ENCODE peak calls at places on chromosomes 12 and 14, in six cellular contexts. Z, E, B, K, J and G are unnamed samples.

GRCh38 chr12:33926095-33926494 is 96.2 kb upstream of the ALG10 start:
- DNase-seq in Z (no peak), E (no peak), B (no peak), K (no peak), J (no peak), G (no peak)

GRCh38 chr12:86521870-86522269 is 265.7 kb upstream of the MGAT4C start:
- DNase-seq in Z (no peak), E (no peak), B (no peak), K (no peak), J (no peak), G (no peak)

GRCh38 chr14:105090493-105091334 is 25.5 kb upstream of the GPR132 start:
- DNase-seq in Z (peak; percentile 92), E (peak; percentile 78), B (peak; percentile 90), K (peak; percentile 81), J (peak; percentile 70), G (no peak)

GRCh38 chr12:100168562-100168961 is 25.9 kb upstream of the BLTP3B start:
- DNase-seq in Z (no peak), E (no peak), B (no peak), K (no peak), J (no peak), G (no peak)

GRCh38 chr14:38290601-38291190 is 34.8 kb upstream of the CLEC14A start:
- DNase-seq in Z (peak; percentile 17), E (no peak), B (no peak), K (peak; percentile 17), J (peak; percentile 85), G (no peak)

GRCh38 chr12:79911889-79912656 is 22.8 kb downstream of the PPP1R12A start:
- DNase-seq in Z (no peak), E (no peak), B (no peak), K (no peak), J (peak; percentile 45), G (no peak)

GRCh38 chr12:79681008-79681590 is 9.7 kb downstream of the PAWR start:
- DNase-seq in Z (no peak), E (no peak), B (no peak), K (no peak), J (peak; percentile 71), G (no peak)

GRCh38 chr12:6606331-6607131 is 648 bp downstream of the CHD4 start:
- DNase-seq in Z (peak; percentile 78), E (peak; percentile 62), B (peak; percentile 59), K (peak; percentile 81), J (peak; percentile 9), G (no peak)

GRCh38 chr12:52349196-52349595 is 18.1 kb downstream of the KRT85 start:
- DNase-seq in Z (no peak), E (no peak), B (no peak), K (no peak), J (no peak), G (no peak)

GRCh38 chr14:97290977-97291376 is 493.8 kb downstream of the VRK1 start:
- DNase-seq in Z (no peak), E (no peak), B (no peak), K (no peak), J (no peak), G (no peak)

GRCh38 chr12:26298785-26299621 is 103.6 kb downstream of the SSPN start:
- DNase-seq in Z (peak; percentile 41), E (peak; percentile 64), B (no peak), K (no peak), J (peak; percentile 89), G (no peak)

GRCh38 chr12:96648941-96649340 is 159.6 kb downstream of the CFAP54 start:
- DNase-seq in Z (no peak), E (no peak), B (no peak), K (no peak), J (no peak), G (no peak)

GRCh38 chr12:104740668-104741067 is 217.4 kb downstream of the SLC41A2 start:
- DNase-seq in Z (no peak), E (no peak), B (no peak), K (no peak), J (no peak), G (no peak)

GRCh38 chr14:71725802-71726638 is 206.2 kb upstream of the RGS6 start:
- DNase-seq in Z (peak; percentile 37), E (no peak), B (no peak), K (no peak), J (peak; percentile 80), G (no peak)

GRCh38 chr12:88063375-88063774 is 34.2 kb upstream of the C12orf50 start:
- DNase-seq in Z (no peak), E (no peak), B (no peak), K (no peak), J (peak; percentile 22), G (no peak)

GRCh38 chr12:104181313-104181712 is 34.3 kb upstream of the TXNRD1 start:
- DNase-seq in Z (no peak), E (no peak), B (no peak), K (no peak), J (peak; percentile 42), G (no peak)

GRCh38 chr12:108340037-108340436 is 926 bp upstream of the CMKLR1 start:
- DNase-seq in Z (no peak), E (no peak), B (no peak), K (no peak), J (no peak), G (no peak)

GRCh38 chr12:67082221-67082620 is 186.9 kb upstream of the CAND1 start:
- DNase-seq in Z (no peak), E (no peak), B (no peak), K (no peak), J (no peak), G (no peak)

GRCh38 chr12:67088401-67089118 is 180.6 kb upstream of the CAND1 start:
- DNase-seq in Z (peak; percentile 12), E (no peak), B (no peak), K (no peak), J (no peak), G (no peak)

GRCh38 chr12:67086116-67086515 is 183.0 kb upstream of the CAND1 start:
- DNase-seq in Z (no peak), E (no peak), B (no peak), K (no peak), J (no peak), G (no peak)

GRCh38 chr12:67080637-67081036 is 188.5 kb upstream of the CAND1 start:
- DNase-seq in Z (no peak), E (no peak), B (no peak), K (no peak), J (no peak), G (no peak)

DNA sequence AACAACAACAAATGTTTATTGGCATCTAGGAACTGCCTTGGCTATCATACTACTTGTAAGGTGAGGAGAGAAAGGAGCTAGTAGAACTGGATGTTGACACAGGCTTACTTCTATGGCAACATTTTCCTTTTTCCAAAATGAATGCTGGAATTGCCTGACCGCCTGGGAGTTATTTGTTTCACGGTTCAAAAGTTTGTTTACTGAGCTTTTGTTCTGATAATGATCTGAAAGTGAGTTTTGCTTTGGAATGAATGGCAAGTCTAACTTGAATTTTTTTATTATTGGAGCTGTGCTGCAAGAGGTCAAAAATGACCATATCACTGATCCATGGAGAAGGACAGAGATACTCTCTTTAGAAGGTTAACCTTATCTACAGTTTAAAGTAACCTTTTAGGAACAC is 183.5 kb upstream of the CAND1 start:
- DNase-seq in Z (no peak), E (no peak), B (no peak), K (no peak), J (no peak), G (no peak)
- TF ChIP-seq CTCF in Z (no peak), E (no peak), B (no peak), K (no peak), J (no peak), G (no peak)

DNA sequence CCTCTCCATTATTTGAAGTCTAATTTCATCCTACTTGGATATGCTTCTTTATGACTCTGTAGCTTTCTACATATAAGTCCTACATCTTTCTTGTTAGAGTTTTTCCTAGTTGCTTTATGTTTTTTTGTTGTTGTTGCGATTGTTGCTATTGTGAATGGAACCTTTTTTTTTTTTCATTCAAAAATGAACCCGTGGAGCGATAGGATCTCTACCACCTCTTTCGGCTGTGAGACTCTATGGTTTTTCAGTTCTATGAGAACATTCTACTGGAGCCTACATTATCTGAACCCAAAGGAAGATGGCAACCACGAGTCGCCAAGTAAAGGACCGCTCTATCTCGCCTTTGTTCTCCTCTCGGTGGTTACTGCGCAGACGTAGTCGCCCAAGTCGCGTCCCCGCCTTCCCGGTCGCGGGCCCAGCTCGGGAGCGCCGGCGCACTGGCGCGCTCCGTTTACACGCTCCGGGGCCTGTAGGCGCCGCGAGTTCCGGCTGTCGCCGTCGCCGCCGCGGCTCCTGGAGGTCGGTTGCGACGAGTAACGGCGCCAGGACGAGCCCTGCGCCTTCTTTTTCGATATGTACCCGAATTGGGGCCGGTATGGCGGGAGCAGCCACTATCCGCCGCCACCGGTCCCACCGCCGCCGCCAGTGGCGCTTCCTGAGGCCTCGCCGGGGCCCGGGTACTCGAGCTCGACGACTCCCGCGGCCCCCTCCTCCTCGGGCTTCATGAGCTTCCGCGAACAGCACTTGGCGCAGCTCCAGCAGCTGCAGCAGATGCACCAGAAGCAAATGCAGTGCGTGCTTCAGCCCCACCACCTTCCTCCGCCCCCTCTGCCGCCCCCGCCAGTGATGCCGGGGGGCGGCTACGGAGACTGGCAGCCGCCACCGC is at the start of gene YLPM1:
- DNase-seq in Z (peak; percentile 97), E (peak; percentile 91), B (peak; percentile 94), K (peak; percentile 92), J (peak; percentile 98), G (peak; percentile 95)
- TF ChIP-seq CTCF in Z (peak; percentile 61), E (peak; percentile 56), B (peak; percentile 78), K (peak; percentile 41), J (peak; percentile 61), G (peak; percentile 79)

DNA sequence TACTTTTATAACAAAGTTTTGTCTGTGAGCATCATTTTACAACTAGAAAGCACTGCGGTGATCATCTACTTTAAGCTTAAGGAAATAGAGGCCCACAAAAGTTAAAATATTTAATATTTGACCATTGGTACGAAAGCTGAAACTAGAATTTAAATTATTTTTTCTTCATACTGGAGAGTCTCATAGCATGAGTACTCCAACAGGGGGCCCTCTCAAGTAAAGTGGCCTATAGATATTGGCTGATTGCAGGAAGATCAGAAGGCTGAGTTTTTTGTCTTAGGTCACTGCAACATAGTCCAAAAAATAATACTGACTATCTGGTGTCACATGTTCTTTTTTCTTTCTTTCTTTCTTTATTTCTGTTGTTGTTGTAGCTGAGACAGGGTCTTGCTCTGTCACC is 75.3 kb upstream of the ZDHHC17 start:
- DNase-seq in Z (no peak), E (no peak), B (no peak), K (no peak), J (no peak), G (no peak)
- TF ChIP-seq CTCF in Z (peak; percentile 30), E (no peak), B (no peak), K (no peak), J (peak; percentile 36), G (peak; percentile 73)

GRCh38 chr12:17971850-17972249 is 118.1 kb downstream of the RERGL start:
- DNase-seq in Z (no peak), E (no peak), B (no peak), K (no peak), J (peak; percentile 9), G (no peak)
- TF ChIP-seq CTCF in Z (no peak), E (no peak), B (no peak), K (no peak), J (no peak), G (no peak)

DNA sequence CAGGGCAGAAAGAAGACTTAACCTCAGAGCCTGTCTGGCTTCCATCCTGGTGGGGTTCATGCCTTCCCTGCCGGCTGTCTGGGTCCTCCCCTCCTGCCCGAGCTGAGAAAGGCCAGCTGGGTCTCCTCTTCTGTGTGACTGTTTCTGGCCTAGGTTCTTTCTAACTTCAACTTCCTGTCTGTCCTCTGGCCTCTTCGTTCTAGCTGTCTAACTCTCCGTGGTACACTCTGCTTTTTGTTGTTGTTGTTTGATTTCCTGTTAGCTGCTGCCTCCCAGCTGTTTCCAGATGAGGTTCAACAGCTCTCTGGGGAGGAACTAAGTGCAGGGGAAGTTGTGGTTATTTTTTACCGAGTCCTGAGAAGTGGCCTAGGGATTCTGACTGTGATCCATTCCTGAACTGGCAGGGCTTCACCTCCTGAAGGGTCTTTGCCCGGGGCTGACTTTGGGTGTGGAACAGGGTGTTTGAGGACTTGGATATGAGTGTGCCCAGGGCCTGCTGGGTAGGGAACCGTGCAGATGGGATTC is 3.2 kb downstream of the MLXIP start:
- DNase-seq in Z (peak; percentile 38), E (no peak), B (no peak), K (no peak), J (peak; percentile 33), G (peak; percentile 41)
- TF ChIP-seq CTCF in Z (no peak), E (no peak), B (no peak), K (no peak), J (no peak), G (peak; percentile 32)